ENCODE peak calls at places on chromosomes 3 and 15, in four cellular contexts. One of them, this sample, is unnamed.

GRCh38 chr15:70063284-70063991 is 34.3 kb downstream of the TLE3 start:
- DNase-seq in WTC11: no peak
- DNase-seq in GM12878: no peak
- DNase-seq in HepG2: no peak
- DNase-seq in this sample: no peak

GRCh38 chr15:33137101-33137500 is 57.4 kb downstream of the FMN1 start:
- DNase-seq in GM12878: no peak
- DNase-seq in WTC11: no peak
- DNase-seq in HepG2: no peak
- DNase-seq in this sample: no peak

GRCh38 chr3:53846134-53846850 is at the start of the genes CHDH and IL17RB:
- DNase-seq in GM12878: no peak
- DNase-seq in WTC11: peak; percentile 76
- DNase-seq in HepG2: peak; percentile 77
- DNase-seq in this sample: peak; percentile 43

GRCh38 chr3:21170964-21171363 is 580.0 kb downstream of the ZNF385D start:
- DNase-seq in GM12878: no peak
- DNase-seq in HepG2: no peak
- DNase-seq in WTC11: no peak
- DNase-seq in this sample: peak; percentile 5

GRCh38 chr3:73353661-73354217 is 271.0 kb downstream of the PDZRN3 start:
- DNase-seq in GM12878: no peak
- DNase-seq in HepG2: no peak
- DNase-seq in WTC11: peak; percentile 12
- DNase-seq in this sample: no peak

GRCh38 chr3:139601191-139601961 is 61.8 kb upstream of the RBP1 start:
- DNase-seq in GM12878: no peak
- DNase-seq in HepG2: no peak
- DNase-seq in WTC11: no peak
- DNase-seq in this sample: no peak

GRCh38 chr3:147797095-147797494 is 387.9 kb downstream of the ZIC1 start:
- DNase-seq in WTC11: no peak
- DNase-seq in HepG2: no peak
- DNase-seq in GM12878: no peak
- DNase-seq in this sample: no peak

GRCh38 chr3:170726976-170727661 is 141.2 kb upstream of the SLC7A14 start:
- DNase-seq in HepG2: no peak
- DNase-seq in WTC11: no peak
- DNase-seq in GM12878: no peak
- DNase-seq in this sample: peak; percentile 81

GRCh38 chr3:186594591-186595113 is 18.2 kb upstream of the AHSG start:
- DNase-seq in GM12878: no peak
- DNase-seq in HepG2: peak; percentile 40
- DNase-seq in WTC11: no peak
- DNase-seq in this sample: no peak

GRCh38 chr15:62462721-62463120 is 297.6 kb upstream of the C2CD4B start:
- DNase-seq in HepG2: no peak
- DNase-seq in WTC11: no peak
- DNase-seq in GM12878: no peak
- DNase-seq in this sample: no peak

GRCh38 chr15:41820791-41821423 is 7.0 kb upstream of the JMJD7 start:
- DNase-seq in GM12878: no peak
- DNase-seq in HepG2: no peak
- DNase-seq in WTC11: no peak
- DNase-seq in this sample: no peak

GRCh38 chr15:57861805-57862586 is 155.5 kb downstream of the POLR2M start:
- DNase-seq in WTC11: no peak
- DNase-seq in GM12878: no peak
- DNase-seq in HepG2: no peak
- DNase-seq in this sample: no peak

GRCh38 chr15:55630921-55631320 is 42.8 kb upstream of the PYGO1 start:
- DNase-seq in GM12878: no peak
- DNase-seq in WTC11: no peak
- DNase-seq in HepG2: no peak
- DNase-seq in this sample: no peak

GRCh38 chr15:63458794-63459395 is 45.5 kb upstream of the USP3 start:
- DNase-seq in HepG2: no peak
- DNase-seq in GM12878: no peak
- DNase-seq in WTC11: no peak
- DNase-seq in this sample: no peak

GRCh38 chr15:40368701-40369473 is 10.9 kb downstream of the DISP2 start:
- DNase-seq in GM12878: no peak
- DNase-seq in HepG2: no peak
- DNase-seq in WTC11: no peak
- DNase-seq in this sample: no peak

GRCh38 chr15:40367673-40368611 is 9.9 kb downstream of the DISP2 start:
- DNase-seq in HepG2: peak; percentile 75
- DNase-seq in WTC11: peak; percentile 90
- DNase-seq in GM12878: peak; percentile 27
- DNase-seq in this sample: peak; percentile 89

GRCh38 chr15:40366204-40367037 is 8.4 kb downstream of the DISP2 start:
- DNase-seq in HepG2: no peak
- DNase-seq in WTC11: no peak
- DNase-seq in GM12878: no peak
- DNase-seq in this sample: no peak

GRCh38 chr15:40365624-40366023 is 7.6 kb downstream of the DISP2 start:
- DNase-seq in HepG2: no peak
- DNase-seq in GM12878: no peak
- DNase-seq in WTC11: no peak
- DNase-seq in this sample: no peak

DNA sequence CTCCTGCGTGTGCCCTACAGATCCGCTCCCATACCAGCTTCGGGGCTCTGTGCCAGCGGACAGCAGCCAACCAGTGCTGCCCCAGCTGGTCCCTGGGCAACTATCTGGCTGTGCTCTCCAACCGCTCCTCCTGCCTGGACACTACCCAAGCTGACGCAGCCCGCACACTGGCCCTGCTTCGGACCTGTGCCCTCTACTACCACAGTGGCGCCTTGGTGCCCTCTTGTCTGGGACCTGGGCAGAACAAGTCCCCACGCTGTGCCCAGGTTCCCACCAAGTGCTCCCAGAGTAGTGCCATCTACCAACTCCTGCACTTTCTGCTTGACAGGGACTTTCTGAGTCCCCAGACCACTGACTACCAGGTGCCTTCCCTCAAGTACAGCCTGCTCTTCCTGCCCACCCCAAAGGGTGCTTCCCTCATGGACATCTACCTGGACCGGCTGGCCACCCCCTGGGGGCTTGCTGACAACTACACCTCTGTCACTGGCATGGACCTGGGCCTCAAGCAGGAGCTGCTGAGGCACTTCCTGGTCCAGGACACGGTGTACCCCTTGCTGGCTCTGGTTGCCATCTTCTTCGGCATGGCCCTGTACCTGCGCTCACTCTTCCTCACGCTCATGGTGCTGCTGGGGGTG is 9.1 kb downstream of the DISP2 start:
- DNase-seq in WTC11: no peak
- DNase-seq in GM12878: no peak
- DNase-seq in HepG2: no peak
- DNase-seq in this sample: no peak
- TF ChIP-seq TCF7 in WTC11: no peak
- TF ChIP-seq TCF7 in GM12878: no peak
- TF ChIP-seq TCF7 in HepG2: no peak
- TF ChIP-seq TCF7 in this sample: no peak

DNA sequence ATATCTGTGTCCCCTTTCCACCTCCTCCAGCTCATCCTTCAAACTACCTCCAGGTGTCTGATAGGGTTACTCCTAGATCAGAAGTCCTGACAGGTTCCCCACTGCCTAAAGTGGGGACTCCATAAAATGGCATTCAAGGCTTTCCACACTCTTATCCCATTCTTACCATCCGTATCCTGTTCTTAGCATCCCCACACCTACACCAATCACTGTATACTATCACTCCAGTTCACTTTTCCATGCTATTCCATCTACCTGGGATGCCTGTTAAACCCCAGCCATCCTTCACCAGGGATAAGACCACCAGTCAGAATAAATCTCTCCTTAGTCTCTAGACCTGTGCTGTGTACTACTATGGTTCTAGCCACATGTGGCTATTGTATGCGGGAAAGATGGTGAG is 19.1 kb downstream of the SSR3 start:
- DNase-seq in HepG2: no peak
- DNase-seq in WTC11: no peak
- DNase-seq in GM12878: no peak
- DNase-seq in this sample: no peak
- TF ChIP-seq TCF7 in HepG2: no peak
- TF ChIP-seq TCF7 in WTC11: no peak
- TF ChIP-seq TCF7 in GM12878: no peak
- TF ChIP-seq TCF7 in this sample: no peak

GRCh38 chr15:26352909-26353308 is 420.0 kb downstream of the GABRB3 start:
- DNase-seq in WTC11: peak; percentile 17
- DNase-seq in GM12878: no peak
- DNase-seq in HepG2: no peak
- DNase-seq in this sample: no peak
- TF ChIP-seq TCF7 in WTC11: no peak
- TF ChIP-seq TCF7 in GM12878: no peak
- TF ChIP-seq TCF7 in HepG2: no peak
- TF ChIP-seq TCF7 in this sample: no peak

GRCh38 chr15:100343251-100343650 is 1.5 kb upstream of the ADAMTS17 start:
- DNase-seq in HepG2: no peak
- DNase-seq in GM12878: no peak
- DNase-seq in WTC11: no peak
- DNase-seq in this sample: no peak
- TF ChIP-seq TCF7 in HepG2: no peak
- TF ChIP-seq TCF7 in GM12878: no peak
- TF ChIP-seq TCF7 in WTC11: no peak
- TF ChIP-seq TCF7 in this sample: no peak

GRCh38 chr3:119636194-119636593 is 24.2 kb downstream of the POPDC2 start:
- DNase-seq in HepG2: no peak
- DNase-seq in GM12878: no peak
- DNase-seq in WTC11: no peak
- DNase-seq in this sample: no peak
- TF ChIP-seq TCF7 in HepG2: no peak
- TF ChIP-seq TCF7 in GM12878: no peak
- TF ChIP-seq TCF7 in WTC11: no peak
- TF ChIP-seq TCF7 in this sample: no peak

DNA sequence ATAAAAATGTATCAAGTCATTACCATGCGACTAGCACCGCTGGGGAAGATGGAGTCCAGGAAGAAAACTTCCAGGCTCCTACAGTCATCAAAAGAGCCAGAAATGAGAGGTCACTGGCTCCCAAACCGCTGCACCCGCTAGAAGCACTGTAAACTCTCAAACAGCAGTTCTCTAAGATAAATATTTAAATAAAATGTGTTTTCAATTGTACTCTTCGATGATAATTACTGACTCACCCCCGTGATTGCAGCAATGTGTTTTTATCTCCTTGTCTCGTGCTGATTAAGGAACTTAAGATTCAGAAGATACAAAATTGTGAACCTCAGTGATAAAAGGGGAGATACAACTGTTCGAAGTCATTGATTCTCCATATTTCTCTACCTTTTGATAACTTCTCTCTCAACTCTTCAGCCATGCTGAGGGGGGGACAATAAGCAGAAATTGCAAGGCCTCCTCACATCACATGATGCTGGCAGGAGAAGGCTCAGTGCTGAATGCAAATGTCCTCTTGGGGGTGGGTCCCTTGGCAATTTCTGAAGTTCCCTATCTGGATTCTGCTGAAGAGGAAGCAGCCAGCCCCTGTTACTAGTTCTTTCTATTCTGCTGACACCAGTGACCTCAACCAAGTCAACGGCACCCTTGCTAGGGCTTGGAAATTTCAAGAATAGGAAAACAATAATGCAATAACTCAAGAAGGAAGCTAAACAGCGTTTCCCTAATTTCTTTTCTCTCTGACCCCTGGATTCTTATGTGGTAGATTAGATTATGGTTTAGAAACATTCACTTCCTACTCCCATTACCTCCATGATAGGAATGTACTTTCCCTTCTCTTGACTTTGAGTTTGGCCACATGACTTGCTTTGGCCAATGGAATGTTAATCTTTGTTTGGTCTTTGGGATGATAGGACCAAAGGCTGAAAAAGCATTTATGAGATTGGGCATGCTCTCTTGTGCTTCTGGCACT is 46.0 kb upstream of the FOXP1 start:
- DNase-seq in WTC11: no peak
- DNase-seq in HepG2: no peak
- DNase-seq in GM12878: no peak
- DNase-seq in this sample: no peak
- TF ChIP-seq TCF7 in WTC11: no peak
- TF ChIP-seq TCF7 in HepG2: no peak
- TF ChIP-seq TCF7 in GM12878: no peak
- TF ChIP-seq TCF7 in this sample: no peak

DNA sequence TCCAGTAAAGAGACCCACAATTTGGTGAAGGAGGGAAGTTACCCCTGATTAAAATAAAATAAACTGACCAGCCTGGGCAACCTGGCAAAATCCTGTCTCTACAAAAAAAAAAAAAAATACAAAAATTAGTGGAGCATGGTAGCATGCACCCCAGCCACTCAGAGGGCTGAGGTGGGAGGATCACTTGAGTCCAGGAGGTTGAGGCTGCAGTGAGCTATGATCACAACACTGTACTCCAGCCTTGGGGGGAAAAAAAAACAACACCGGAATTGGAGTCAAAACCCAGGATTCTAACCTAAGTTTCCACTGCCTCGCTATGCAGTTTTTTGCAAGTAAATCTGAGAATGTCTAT is 22.5 kb downstream of the DCAF1 start:
- DNase-seq in GM12878: no peak
- DNase-seq in HepG2: no peak
- DNase-seq in WTC11: no peak
- DNase-seq in this sample: no peak
- TF ChIP-seq TCF7 in GM12878: no peak
- TF ChIP-seq TCF7 in HepG2: no peak
- TF ChIP-seq TCF7 in WTC11: no peak
- TF ChIP-seq TCF7 in this sample: no peak

This sample was measured in K562.